ENCODE peak calls at places on chromosomes 2 and 18, in nine cellular contexts. J is sigmoid colon, Y is right atrium auricular region, A is adrenal gland, N is pancreas, Z is fibroblast of lung, U is hepatocyte, E is ascending aorta, L is lung. W is an unnamed sample. For H3K4me1 and H3K27me3, the result is how much of the 10 kb centered on the place peaks cover.

GRCh38 chr2:149612122-149612521 is 24.5 kb upstream of the MMADHC start:
- DNase-seq in J (no peak), Y (no peak), A (no peak), N (no peak), Z (peak), U (no peak), E (no peak), L (no peak), W (no peak)

GRCh38 chr18:2706903-2707302 is 51.4 kb downstream of the SMCHD1 start:
- DNase-seq in J (no peak), Y (no peak), A (no peak), N (no peak), Z (no peak), U (no peak), E (no peak), L (no peak), W (no peak)

GRCh38 chr2:232875256-232876070 is 5.4 kb downstream of the SNORC start:
- DNase-seq in J (peak), Y (no peak), A (no peak), N (peak), Z (no peak), U (peak), E (peak), L (no peak), W (no peak)

GRCh38 chr2:137772451-137772850 is 191.8 kb upstream of the HNMT start:
- DNase-seq in J (no peak), Y (no peak), A (no peak), N (no peak), Z (no peak), U (no peak), E (no peak), L (no peak), W (no peak)

GRCh38 chr2:68918497-68918896 is 34.2 kb downstream of the GKN2 start:
- DNase-seq in J (no peak), Y (no peak), A (peak), N (no peak), Z (no peak), U (no peak), E (no peak), L (no peak), W (no peak)

GRCh38 chr2:230878599-230878965 is 13.8 kb downstream of the ITM2C start:
- DNase-seq in J (peak), Y (no peak), A (no peak), N (no peak), Z (no peak), U (no peak), E (peak), L (no peak), W (no peak)

GRCh38 chr2:98900721-98901120 is 35.3 kb downstream of the CRACDL start:
- DNase-seq in J (peak), Y (peak), A (no peak), N (no peak), Z (no peak), U (no peak), E (peak), L (peak), W (no peak)

GRCh38 chr2:226797289-226797988 is 2.2 kb downstream of the IRS1 start:
- DNase-seq in J (peak), Y (peak), A (peak), N (peak), Z (peak), U (peak), E (peak), L (no peak), W (no peak)

GRCh38 chr18:79853303-79853992 is 55.7 kb downstream of the KCNG2 start:
- DNase-seq in J (no peak), Y (peak), A (no peak), N (no peak), Z (no peak), U (no peak), E (peak), L (no peak), W (no peak)

GRCh38 chr2:138665932-138666331 is 114.3 kb downstream of the NXPH2 start:
- DNase-seq in J (no peak), Y (no peak), A (no peak), N (no peak), Z (no peak), U (no peak), E (no peak), L (no peak), W (no peak)

GRCh38 chr2:175251425-175252041 is 70.0 kb upstream of the ATP5MC3 start:
- DNase-seq in J (no peak), Y (no peak), A (peak), N (no peak), Z (peak), U (peak), E (no peak), L (no peak), W (peak)

GRCh38 chr2:237603049-237603717 is 12.6 kb upstream of the RAB17 start:
- DNase-seq in J (no peak), Y (no peak), A (no peak), N (no peak), Z (no peak), U (no peak), E (no peak), L (no peak), W (no peak)

GRCh38 chr18:58848685-58849084 is 16.0 kb upstream of the ZNF532 start:
- DNase-seq in J (no peak), Y (no peak), A (no peak), N (no peak), Z (no peak), U (no peak), E (no peak), L (no peak), W (no peak)

GRCh38 chr2:135701442-135701841 is 40.2 kb upstream of the UBXN4 start:
- DNase-seq in J (no peak), Y (no peak), A (peak), N (no peak), Z (peak), U (no peak), E (no peak), L (no peak), W (no peak)

GRCh38 chr2:215149894-215150293 is 11.5 kb upstream of the ABCA12 start:
- DNase-seq in J (no peak), Y (no peak), A (no peak), N (no peak), Z (no peak), U (no peak), E (no peak), L (no peak), W (no peak)

GRCh38 chr18:28176674-28176932 is 327 bp downstream of the CDH2 start:
- DNase-seq in J (no peak), Y (no peak), A (no peak), N (peak), Z (no peak), U (no peak), E (no peak), L (no peak), W (no peak)

GRCh38 chr2:33583194-33583938 is 15.7 kb downstream of the FAM98A start:
- DNase-seq in J (no peak), Y (no peak), A (peak), N (no peak), Z (peak), U (peak), E (no peak), L (no peak), W (peak)

GRCh38 chr2:196200557-196200956 is 29.2 kb upstream of the STK17B start:
- DNase-seq in J (no peak), Y (no peak), A (no peak), N (no peak), Z (no peak), U (no peak), E (no peak), L (no peak), W (no peak)

GRCh38 chr2:27792759-27793158 is 21.2 kb downstream of the MRPL33 start:
- DNase-seq in J (no peak), Y (no peak), A (no peak), N (no peak), Z (peak), U (no peak), E (no peak), L (no peak), W (no peak)

GRCh38 chr2:129782618-129782960 is 196.9 kb upstream of the RAB6C start:
- DNase-seq in J (no peak), Y (no peak), A (no peak), N (no peak), Z (no peak), U (no peak), E (no peak), L (no peak), W (no peak)

GRCh38 chr18:57437782-57438668 is 2.9 kb downstream of the ONECUT2 start:
- DNase-seq in J (no peak), Y (no peak), A (peak), N (peak), Z (peak), U (peak), E (peak), L (no peak), W (peak)

GRCh38 chr2:80863166-80863714 is 558.7 kb upstream of the LRRTM1 start:
- DNase-seq in J (no peak), Y (no peak), A (no peak), N (no peak), Z (no peak), U (no peak), E (no peak), L (no peak), W (no peak)

GRCh38 chr18:78522507-78522906 is 457.1 kb upstream of the SALL3 start:
- DNase-seq in J (no peak), Y (no peak), A (no peak), N (no peak), Z (no peak), U (no peak), E (no peak), L (no peak), W (no peak)

GRCh38 chr2:113080134-113080533 is 12.4 kb downstream of the IL1F10 start:
- DNase-seq in J (no peak), Y (peak), A (peak), N (no peak), Z (peak), U (peak), E (no peak), L (no peak), W (peak)

GRCh38 chr2:147789720-147790119 is 55.1 kb upstream of the ACVR2A start:
- DNase-seq in J (no peak), Y (no peak), A (no peak), N (no peak), Z (peak), U (no peak), E (no peak), L (no peak), W (no peak)

GRCh38 chr2:226585130-226585561 is 214.5 kb downstream of the IRS1 start:
- DNase-seq in J (no peak), Y (no peak), A (no peak), N (no peak), Z (no peak), U (no peak), E (no peak), L (no peak), W (no peak)

GRCh38 chr18:36273347-36273746 is 24.2 kb upstream of the FHOD3 start:
- DNase-seq in J (no peak), Y (no peak), A (no peak), N (no peak), Z (no peak), U (no peak), E (no peak), L (no peak), W (no peak)

DNA sequence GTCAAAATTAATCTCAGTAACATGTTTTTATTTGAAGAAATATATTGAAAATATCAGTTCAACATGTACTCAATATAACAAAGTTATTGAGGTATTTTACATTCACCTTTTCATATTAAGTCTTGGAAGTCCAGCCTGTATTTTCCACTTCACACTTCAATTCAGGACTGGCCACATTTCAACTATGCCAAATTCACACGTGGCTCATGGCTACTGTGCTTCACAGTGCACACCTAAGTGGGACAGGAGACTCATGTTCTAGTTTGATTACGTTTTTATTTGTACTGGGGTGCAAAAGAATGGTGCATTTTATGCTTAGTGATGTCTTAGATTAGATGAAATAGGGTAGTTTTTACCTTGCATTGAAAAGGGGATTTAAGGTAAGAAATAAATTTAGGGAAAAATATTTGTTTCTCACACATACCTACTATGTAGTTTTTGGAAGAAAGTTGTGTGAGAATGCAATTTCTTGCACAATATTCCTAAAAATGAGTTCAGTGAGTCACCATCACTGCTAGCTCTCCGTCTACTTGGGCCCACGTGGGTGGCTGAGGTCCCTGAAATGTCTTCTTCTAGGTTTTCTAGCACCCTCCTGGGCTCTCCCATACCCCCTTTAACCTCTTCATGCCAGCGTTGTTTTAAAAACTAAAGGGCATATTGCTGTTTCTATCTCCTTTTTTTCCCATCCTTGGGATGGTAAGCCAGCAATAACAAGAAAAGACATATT is 87.0 kb downstream of the ST6GAL2 start:
- DNase-seq in J (no peak), Y (no peak), A (no peak), N (no peak), Z (no peak), U (no peak), E (peak), L (no peak), W (no peak)
- H3K4me1 ChIP-seq in J (under half), Y (under half), A (under half), N (under half), Z (under half), U (under half), E (under half), L (under half), W (under half)

GRCh38 chr2:38091757-38092156 is 15.8 kb upstream of the CYP1B1 start:
- DNase-seq in J (no peak), Y (no peak), A (no peak), N (no peak), Z (no peak), U (no peak), E (no peak), L (no peak), W (no peak)
- H3K27me3 ChIP-seq in J (under half), Y (under half), A (under half), N (under half), Z (under half), U (under half), E (under half), L (under half), W (under half)

GRCh38 chr2:85873679-85874078 is 15.1 kb downstream of the ST3GAL5 start:
- DNase-seq in J (no peak), Y (no peak), A (no peak), N (no peak), Z (no peak), U (no peak), E (peak), L (no peak), W (no peak)
- TF ChIP-seq CTCF in J (no peak), Y (no peak), A (peak), N (no peak), Z (no peak), U (no peak), E (no peak), L (no peak), W (peak)

DNA sequence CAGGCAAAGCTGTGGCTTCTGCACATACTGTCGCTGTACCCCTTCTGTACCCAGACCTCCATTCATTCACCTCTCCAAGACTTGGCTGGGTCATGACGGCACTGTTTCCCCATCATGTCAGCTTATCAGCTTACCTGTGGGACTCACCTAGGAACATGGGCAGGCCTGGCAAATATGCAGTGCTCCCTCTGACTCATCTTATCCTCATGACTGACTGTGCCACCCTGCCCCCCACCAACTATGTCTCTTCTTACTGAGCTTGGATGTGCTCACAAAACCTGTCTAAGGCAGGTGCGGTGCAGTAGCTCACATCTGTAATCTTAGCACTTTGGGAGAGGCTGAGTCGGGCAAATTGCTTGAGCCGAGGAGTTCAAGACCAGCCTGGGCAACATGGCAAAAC is 152.4 kb downstream of the MGAT5 start:
- DNase-seq in J (no peak), Y (no peak), A (no peak), N (no peak), Z (no peak), U (no peak), E (no peak), L (no peak), W (no peak)
- H3K4me1 ChIP-seq in J (under half), Y (under half), A (under half), N (under half), Z (half or more), U (under half), E (under half), L (under half), W (under half)

DNA sequence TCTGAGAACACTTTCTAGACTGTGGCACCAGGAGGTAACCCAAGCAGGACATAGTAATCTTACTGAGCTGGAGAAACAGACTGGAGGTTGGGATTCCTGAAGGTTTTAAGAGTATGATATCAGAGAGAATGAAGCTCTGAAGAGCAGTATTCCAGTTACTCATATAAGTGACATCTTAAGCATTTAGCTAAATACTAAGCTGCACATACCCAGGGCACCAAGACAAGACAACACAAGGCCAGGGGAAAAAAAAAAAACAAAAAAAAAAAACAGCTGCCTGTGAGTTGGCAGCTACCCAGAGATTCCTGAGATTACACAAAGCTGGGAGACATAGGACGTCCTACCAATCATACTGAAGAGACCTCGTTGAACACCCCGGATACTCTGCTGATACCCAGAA is 175.8 kb downstream of the SRBD1 start:
- DNase-seq in J (no peak), Y (no peak), A (peak), N (no peak), Z (peak), U (peak), E (no peak), L (no peak), W (peak)
- H3K27me3 ChIP-seq in J (under half), Y (under half), A (under half), N (under half), Z (under half), U (under half), E (under half), L (under half), W (under half)

GRCh38 chr2:239663364-239663924 is 262.6 kb upstream of the HDAC4 start:
- DNase-seq in J (peak), Y (no peak), A (no peak), N (no peak), Z (no peak), U (no peak), E (no peak), L (no peak), W (no peak)

GRCh38 chr2:239657992-239658391 is 257.2 kb upstream of the HDAC4 start:
- DNase-seq in J (peak), Y (no peak), A (no peak), N (no peak), Z (no peak), U (no peak), E (no peak), L (no peak), W (no peak)

GRCh38 chr2:239662413-239663120 is 261.7 kb upstream of the HDAC4 start:
- DNase-seq in J (no peak), Y (no peak), A (no peak), N (no peak), Z (no peak), U (no peak), E (no peak), L (no peak), W (no peak)

GRCh38 chr2:239661334-239662312 is 260.8 kb upstream of the HDAC4 start:
- DNase-seq in J (no peak), Y (no peak), A (no peak), N (no peak), Z (no peak), U (no peak), E (no peak), L (no peak), W (no peak)

GRCh38 chr2:239660390-239661228 is 259.8 kb upstream of the HDAC4 start:
- DNase-seq in J (peak), Y (no peak), A (peak), N (no peak), Z (no peak), U (no peak), E (no peak), L (no peak), W (no peak)
- TF ChIP-seq CTCF in J (no peak), Y (no peak), A (no peak), N (no peak), Z (no peak), U (no peak), E (no peak), L (no peak), W (no peak)

GRCh38 chr2:65027611-65028244 is 28.5 kb upstream of the CEP68 start:
- DNase-seq in J (no peak), Y (no peak), A (peak), N (no peak), Z (no peak), U (no peak), E (no peak), L (no peak), W (no peak)
- H3K4me1 ChIP-seq in J (under half), Y (under half), A (under half), N (under half), Z (under half), U (under half), E (under half), L (under half), W (under half)

DNA sequence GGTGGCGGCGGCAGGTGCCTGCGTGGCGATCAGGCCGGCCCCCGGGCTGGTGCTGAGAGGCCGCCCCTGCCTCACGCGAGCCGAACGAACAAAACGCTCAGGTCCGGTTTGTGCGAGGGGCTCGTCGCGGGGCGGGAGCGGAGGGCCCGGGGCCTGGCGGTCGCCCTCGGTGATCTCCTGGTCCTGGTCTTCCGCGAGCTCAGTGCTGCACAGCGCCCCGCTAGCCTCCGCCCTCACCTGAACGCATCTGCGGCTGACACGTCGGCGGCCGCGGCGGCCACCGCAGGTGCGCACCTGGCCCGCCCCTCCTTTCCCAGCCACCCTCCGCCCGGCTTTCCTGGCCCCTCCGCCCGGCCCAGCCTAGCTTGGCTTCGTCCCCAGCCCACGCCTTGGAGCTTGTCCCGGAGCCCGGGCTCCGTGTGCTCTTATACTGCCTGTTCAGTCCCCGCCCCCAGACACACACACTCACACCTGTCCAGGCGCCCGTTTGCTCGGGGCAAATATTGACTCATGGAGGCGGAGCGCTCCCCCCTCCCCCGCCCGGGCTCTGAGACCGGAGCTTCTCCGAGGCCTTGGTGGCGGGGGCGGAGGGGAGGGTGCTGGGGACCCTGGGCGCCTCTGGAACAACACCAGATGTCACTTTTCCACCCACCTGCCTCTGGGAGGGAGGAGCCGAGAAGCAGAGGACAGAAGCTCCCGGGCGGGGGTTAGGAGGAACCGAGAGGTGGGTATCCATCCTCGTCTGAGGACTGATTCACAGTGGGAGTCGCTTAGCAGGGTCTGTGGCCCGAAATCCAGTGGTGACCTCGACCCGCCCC is 8.6 kb upstream of the CRYBA2 start:
- DNase-seq in J (no peak), Y (no peak), A (peak), N (peak), Z (no peak), U (peak), E (no peak), L (peak), W (peak)
- H3K27me3 ChIP-seq in J (half or more), Y (under half), A (under half), N (under half), Z (half or more), U (half or more), E (under half), L (under half), W (under half)